ENCODE peak calls at places on chromosomes 7 and 10, in nine cellular contexts. D is gastrocnemius medialis, R is HCT116, J is breast epithelium, O is IMR-90, W is stomach, Z is suprapubic skin, M is uterus, S is body of pancreas. T is an unnamed sample.

GRCh38 chr7:34392972-34393371 is 265.0 kb upstream of the NPSR1 start:
- DNase-seq in D (no peak), R (no peak), J (no peak), O (no peak), W (no peak), Z (no peak), M (no peak), S (no peak), T (no peak)

GRCh38 chr7:106485031-106485551 is 175.9 kb downstream of the CCDC71L start:
- DNase-seq in D (no peak), R (no peak), J (no peak), O (peak; percentile 91), W (no peak), Z (no peak), M (no peak), S (no peak), T (no peak)

GRCh38 chr10:96588601-96589419 is 2.0 kb upstream of the TM9SF3 start:
- DNase-seq in D (no peak), R (no peak), J (no peak), O (peak; percentile 47), W (no peak), Z (no peak), M (no peak), S (no peak), T (no peak)

GRCh38 chr7:141220263-141220662 is 146.4 kb downstream of the TMEM178B start:
- DNase-seq in D (no peak), R (peak; percentile 7), J (no peak), O (no peak), W (no peak), Z (no peak), M (no peak), S (no peak), T (no peak)

GRCh38 chr10:5283305-5284158 is 81.2 kb upstream of the UCN3 start:
- DNase-seq in D (peak; percentile 49), R (peak; percentile 55), J (no peak), O (peak; percentile 47), W (peak; percentile 76), Z (no peak), M (peak; percentile 33), S (peak; percentile 77), T (peak; percentile 26)

GRCh38 chr7:73838642-73839041 is 3.7 kb downstream of the METTL27 start:
- DNase-seq in D (no peak), R (no peak), J (no peak), O (no peak), W (no peak), Z (no peak), M (no peak), S (no peak), T (no peak)

GRCh38 chr7:128939075-128939860 is 1.5 kb downstream of the IRF5 start:
- DNase-seq in D (no peak), R (no peak), J (no peak), O (no peak), W (no peak), Z (peak; percentile 73), M (no peak), S (no peak), T (no peak)

GRCh38 chr7:13312327-13312726 is 624.9 kb downstream of the ARL4A start:
- DNase-seq in D (no peak), R (peak; percentile 6), J (no peak), O (no peak), W (no peak), Z (no peak), M (no peak), S (no peak), T (no peak)

DNA sequence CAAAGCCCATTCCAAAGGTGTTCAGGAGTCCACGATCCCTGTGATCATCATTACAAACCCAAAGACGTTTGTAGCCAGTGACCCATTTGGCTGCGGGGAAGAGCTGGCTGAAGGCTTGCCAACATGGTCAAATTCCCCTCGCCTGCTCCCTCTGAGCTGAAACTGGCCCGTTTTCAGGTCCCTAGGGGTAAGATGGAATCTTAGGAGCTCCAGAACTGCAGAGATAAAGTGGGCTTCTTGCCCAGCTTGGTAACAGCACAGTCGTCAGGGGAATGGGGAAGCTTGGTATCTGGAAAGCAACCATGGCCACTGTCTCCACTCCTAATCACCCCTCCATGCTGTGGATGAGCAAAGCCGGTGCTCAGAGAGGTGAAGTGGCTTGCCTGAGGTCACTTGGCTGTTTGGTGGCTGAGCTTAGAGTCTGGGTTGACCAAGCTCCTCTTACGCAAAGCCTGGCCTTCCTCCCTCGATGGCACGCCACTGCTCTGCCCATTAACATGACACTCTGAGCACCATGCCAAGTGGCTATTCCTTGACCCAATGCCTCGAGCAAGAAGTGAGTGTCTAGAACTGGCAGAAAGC is 155.5 kb downstream of the NEURL1 start:
- DNase-seq in D (peak; percentile 99), R (no peak), J (no peak), O (peak; percentile 16), W (no peak), Z (no peak), M (peak; percentile 64), S (no peak), T (no peak)
- H3K4me1 ChIP-seq in D (peaks cover 93% of the 10 kb centered on the region), R (peaks cover 9% of the 10 kb centered on the region), J (peaks cover 17% of the 10 kb centered on the region), O (peaks cover 38% of the 10 kb centered on the region), W (peaks cover 83% of the 10 kb centered on the region), Z (peaks cover 79% of the 10 kb centered on the region), M (peaks cover 56% of the 10 kb centered on the region), S (peaks cover 6% of the 10 kb centered on the region), T (peaks cover 100% of the 10 kb centered on the region)

GRCh38 chr7:5549096-5549896 is 125.7 kb upstream of the TNRC18 start:
- DNase-seq in D (peak; percentile 67), R (peak; percentile 87), J (no peak), O (peak; percentile 75), W (peak; percentile 69), Z (peak; percentile 83), M (no peak), S (no peak), T (no peak)
- TF ChIP-seq POLR2A in D (no peak), R (no peak), J (no peak), O (no peak), W (no peak), Z (no peak), M (no peak), S (no peak), T (no peak)

GRCh38 chr7:16062269-16062668 is 359.1 kb downstream of the CRPPA start:
- DNase-seq in D (no peak), R (no peak), J (no peak), O (peak; percentile 75), W (no peak), Z (no peak), M (no peak), S (no peak), T (no peak)

GRCh38 chr7:16061630-16062029 is 359.7 kb downstream of the CRPPA start:
- DNase-seq in D (no peak), R (no peak), J (no peak), O (no peak), W (no peak), Z (no peak), M (no peak), S (no peak), T (no peak)

GRCh38 chr7:16063241-16063640 is 358.1 kb downstream of the CRPPA start:
- DNase-seq in D (no peak), R (no peak), J (no peak), O (no peak), W (no peak), Z (no peak), M (no peak), S (no peak), T (no peak)

GRCh38 chr7:16064316-16064715 is 357.0 kb downstream of the CRPPA start:
- DNase-seq in D (no peak), R (no peak), J (no peak), O (no peak), W (no peak), Z (no peak), M (no peak), S (no peak), T (peak; percentile 36)

DNA sequence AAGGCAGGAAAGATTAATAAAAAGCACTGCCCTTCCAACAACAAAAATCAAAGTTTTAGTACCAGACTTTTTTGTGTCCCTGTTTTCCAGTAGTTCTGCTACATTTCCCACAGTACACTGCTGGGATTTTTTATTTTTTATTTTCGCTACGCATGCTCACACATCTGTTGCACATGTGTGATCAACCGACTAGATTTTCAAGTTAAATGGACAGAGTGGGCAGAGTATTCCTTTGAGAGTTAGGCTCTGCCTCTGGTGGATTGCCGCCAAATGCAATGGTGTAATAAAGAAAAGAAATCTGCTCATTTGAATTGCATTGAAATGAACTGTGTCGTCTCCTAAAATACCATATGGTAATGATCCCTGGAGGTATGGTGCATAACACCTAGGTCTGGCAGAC is 357.6 kb downstream of the CRPPA start:
- DNase-seq in D (no peak), R (no peak), J (no peak), O (no peak), W (no peak), Z (no peak), M (no peak), S (no peak), T (no peak)
- H3K4me1 ChIP-seq in D (no peaks in the 10 kb centered on the region), R (peaks cover 5% of the 10 kb centered on the region), J (peaks cover 5% of the 10 kb centered on the region), O (peaks cover 11% of the 10 kb centered on the region), W (peaks cover 24% of the 10 kb centered on the region), Z (peaks cover 43% of the 10 kb centered on the region), M (no peaks in the 10 kb centered on the region), S (peaks cover 8% of the 10 kb centered on the region), T (peaks cover 47% of the 10 kb centered on the region)

GRCh38 chr7:159198016-159198724 is 53.5 kb upstream of the VIPR2 start:
- DNase-seq in D (no peak), R (no peak), J (no peak), O (no peak), W (no peak), Z (no peak), M (no peak), S (no peak), T (no peak)

GRCh38 chr7:159195926-159196325 is 51.3 kb upstream of the VIPR2 start:
- DNase-seq in D (no peak), R (no peak), J (no peak), O (no peak), W (no peak), Z (no peak), M (no peak), S (no peak), T (no peak)

GRCh38 chr7:159200421-159200820 is 55.8 kb upstream of the VIPR2 start:
- DNase-seq in D (no peak), R (no peak), J (no peak), O (no peak), W (no peak), Z (no peak), M (no peak), S (no peak), T (no peak)

GRCh38 chr7:159196584-159196983 is 51.9 kb upstream of the VIPR2 start:
- DNase-seq in D (no peak), R (no peak), J (no peak), O (no peak), W (no peak), Z (no peak), M (no peak), S (no peak), T (no peak)

DNA sequence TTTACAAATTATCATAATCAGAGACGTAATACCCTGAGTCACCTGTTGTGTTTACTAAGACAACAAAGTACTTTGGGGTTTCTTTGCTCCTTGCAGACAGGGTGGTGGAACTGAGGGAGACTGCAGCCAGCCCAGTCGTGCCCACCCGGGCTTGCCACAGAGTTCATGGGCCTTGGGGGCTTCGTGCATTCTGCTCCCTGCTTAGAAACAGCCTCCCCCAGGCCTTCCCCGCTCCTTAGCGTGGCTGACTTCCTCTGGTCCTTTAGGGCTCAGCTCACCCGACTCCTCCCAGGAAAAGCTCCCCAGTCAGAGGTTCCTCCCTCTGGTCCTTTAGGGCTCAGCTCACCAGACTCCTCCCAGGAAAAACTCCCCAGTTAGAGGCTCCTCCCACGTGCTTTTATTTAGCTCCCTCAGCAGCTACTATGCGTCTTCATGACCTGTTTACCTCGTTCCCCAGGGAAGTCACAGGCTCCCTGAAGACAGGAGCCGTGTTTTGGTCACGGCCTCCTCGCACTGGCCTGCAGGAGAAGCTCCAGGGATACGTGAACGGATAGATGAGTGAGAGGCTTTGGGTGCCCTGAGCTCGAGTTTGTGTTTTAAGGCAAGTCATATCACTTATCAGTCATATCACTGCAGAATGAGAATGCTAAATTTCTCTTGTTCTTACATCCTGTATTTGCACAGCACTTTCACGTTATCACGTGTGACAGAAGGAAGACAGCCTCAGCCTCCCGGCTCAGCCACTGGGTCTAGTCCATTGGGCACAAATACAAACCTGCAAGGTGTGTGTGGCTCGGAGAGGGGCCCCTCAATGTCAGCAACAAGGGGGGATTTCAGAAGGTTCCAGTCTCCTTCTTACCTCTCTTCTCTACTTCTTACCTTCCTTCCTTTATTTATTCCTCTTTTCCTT is 52.7 kb upstream of the VIPR2 start:
- DNase-seq in D (no peak), R (no peak), J (no peak), O (no peak), W (no peak), Z (no peak), M (peak; percentile 44), S (no peak), T (no peak)
- TF ChIP-seq POLR2A in D (no peak), R (no peak), J (no peak), O (no peak), W (no peak), Z (no peak), M (no peak), S (no peak), T (no peak)